ENCODE peak calls at places on chromosomes 4 and X, in eight cellular contexts. Q is spleen, L is astrocyte of the spinal cord, X is Daoy, Y is neural crest cell, Z is germinal center, I is AG10803, T is fibroblast of lung. P is an unnamed sample.

GRCh38 chr4:8847764-8848163 is 23.9 kb downstream of the HMX1 start:
- DNase-seq in Q (no peak), Z (no peak), X (no peak), L (no peak), T (no peak), Y (no peak), I (no peak), P (no peak)

GRCh38 chr4:152265149-152265621 is 270.7 kb downstream of the FBXW7 start:
- DNase-seq in Z (no peak), Q (no peak), X (peak; percentile 67), Y (no peak), T (peak; percentile 85), L (peak; percentile 91), I (peak; percentile 68), P (no peak)

GRCh38 chr4:143184217-143184502 is 557 bp upstream of the USP38 start:
- DNase-seq in T (no peak), Q (no peak), I (no peak), Z (no peak), X (no peak), L (no peak), Y (no peak), P (no peak)

GRCh38 chr4:139242511-139243051 is 37.4 kb downstream of the MGARP start:
- DNase-seq in Z (no peak), T (peak; percentile 83), Y (no peak), X (peak; percentile 55), I (peak; percentile 70), Q (no peak), L (peak; percentile 60), P (no peak)

GRCh38 chrX:144730486-144730885 is 516.8 kb upstream of the SPANXN1 start:
- DNase-seq in Z (no peak), Q (no peak), I (peak; percentile 64), Y (no peak), T (peak; percentile 16), L (peak; percentile 66), X (no peak), P (no peak)

GRCh38 chr4:1873291-1873690 is 2.1 kb downstream of the NSD2 start:
- DNase-seq in Y (no peak), Q (no peak), T (peak; percentile 18), L (no peak), I (no peak), X (no peak), Z (no peak), P (no peak)

GRCh38 chrX:121579016-121579760 is 531.8 kb downstream of the GLUD2 start:
- DNase-seq in Q (no peak), Y (peak; percentile 1), X (peak; percentile 13), T (peak; percentile 4), I (peak; percentile 1), L (peak; percentile 2), Z (no peak), P (no peak)

GRCh38 chrX:46208225-46208854 is 336.9 kb downstream of the ZNF674 start:
- DNase-seq in Y (no peak), X (peak; percentile 29), I (peak; percentile 75), T (peak; percentile 83), Z (no peak), Q (no peak), L (peak; percentile 54), P (no peak)

GRCh38 chr4:182478475-182478874 is 235.3 kb downstream of the TENM3 start:
- DNase-seq in Z (peak; percentile 5), L (peak; percentile 65), Y (no peak), I (peak; percentile 50), X (no peak), Q (no peak), T (peak; percentile 28), P (no peak)

GRCh38 chrX:50161143-50161542 is 39.7 kb downstream of the AKAP4 start:
- DNase-seq in X (no peak), Q (no peak), I (peak; percentile 4), Y (no peak), Z (no peak), L (peak; percentile 6), T (no peak), P (no peak)

GRCh38 chr4:122623637-122624036 is 2.8 kb upstream of the IL21 start:
- DNase-seq in I (no peak), T (no peak), L (no peak), Y (no peak), Q (no peak), Z (no peak), X (no peak), P (no peak)

GRCh38 chrX:79413009-79413408 is 45.9 kb upstream of the ITM2A start:
- DNase-seq in X (no peak), Q (no peak), I (peak; percentile 3), Z (peak; percentile 1), Y (no peak), T (no peak), L (peak; percentile 3), P (no peak)

GRCh38 chr4:110249687-110250387 is 51.4 kb upstream of the ELOVL6 start:
- DNase-seq in Z (no peak), X (no peak), T (peak; percentile 55), I (no peak), Q (no peak), L (no peak), Y (no peak), P (no peak)

GRCh38 chrX:47513697-47514085 is 30.7 kb upstream of the ZNF41 start:
- DNase-seq in Z (no peak), Y (no peak), I (no peak), T (peak; percentile 22), X (no peak), Q (no peak), L (no peak), P (no peak)

GRCh38 chrX:53312946-53313745 is 31.8 kb upstream of the IQSEC2 start:
- DNase-seq in Y (peak; percentile 67), Q (no peak), Z (peak; percentile 39), I (peak; percentile 43), T (peak; percentile 62), L (peak; percentile 52), X (peak; percentile 37), P (peak; percentile 57)

GRCh38 chr4:93157984-93158383 is 670.6 kb upstream of the ATOH1 start:
- DNase-seq in Z (no peak), Y (no peak), T (no peak), X (no peak), Q (no peak), I (no peak), L (no peak), P (no peak)

GRCh38 chr4:26263165-26263564 is 57.6 kb upstream of the RBPJ start:
- DNase-seq in Y (no peak), Q (no peak), Z (peak; percentile 64), I (no peak), T (no peak), X (peak; percentile 32), L (no peak), P (no peak)

GRCh38 chr4:19614171-19614570 is 637.5 kb upstream of the SLIT2 start:
- DNase-seq in Q (no peak), X (no peak), Y (no peak), I (peak; percentile 29), T (peak; percentile 31), L (peak; percentile 22), Z (no peak), P (no peak)

GRCh38 chrX:54492340-54492739 is 3.7 kb downstream of the FGD1 start:
- DNase-seq in I (peak; percentile 57), Y (no peak), Z (no peak), Q (no peak), L (peak; percentile 56), T (peak; percentile 66), X (peak; percentile 69), P (no peak)

GRCh38 chr4:119025916-119026661 is 109.5 kb upstream of the MYOZ2 start:
- DNase-seq in I (peak; percentile 94), L (peak; percentile 69), Z (no peak), Y (no peak), X (no peak), T (peak; percentile 91), Q (no peak), P (no peak)

GRCh38 chrX:41858161-41858775 is 65.1 kb downstream of the CASK start:
- DNase-seq in L (no peak), Z (no peak), Y (no peak), T (no peak), Q (no peak), X (no peak), I (no peak), P (no peak)

GRCh38 chr4:53476232-53477037 is 99.0 kb downstream of the FIP1L1 start:
- DNase-seq in I (peak; percentile 100), Z (no peak), Q (no peak), L (peak; percentile 98), Y (no peak), X (peak; percentile 91), T (peak; percentile 99), P (no peak)

GRCh38 chr4:152935661-152936445 is at the start of gene FHDC1:
- DNase-seq in I (no peak), L (no peak), X (peak; percentile 62), Z (peak; percentile 29), Y (peak; percentile 33), Q (peak; percentile 75), T (peak; percentile 45), P (no peak)

GRCh38 chrX:119734897-119735339 is 23.5 kb upstream of the SOWAHD start:
- DNase-seq in X (peak; percentile 14), Q (peak; percentile 79), I (peak; percentile 9), T (no peak), L (no peak), Z (no peak), Y (no peak), P (peak; percentile 31)

GRCh38 chr4:89823416-89823815 is 13.5 kb downstream of the SNCA start:
- DNase-seq in I (no peak), L (peak; percentile 35), Z (no peak), X (peak; percentile 3), T (peak; percentile 65), Y (no peak), Q (no peak), P (no peak)

GRCh38 chr4:10299601-10300000 is 157.6 kb downstream of the ZNF518B start:
- DNase-seq in Q (no peak), Y (no peak), X (no peak), I (peak; percentile 87), T (no peak), Z (no peak), L (no peak), P (no peak)

GRCh38 chrX:22730542-22730941 is 269.2 kb upstream of the DDX53 start:
- DNase-seq in Q (no peak), I (no peak), T (no peak), X (peak; percentile 2), L (no peak), Z (no peak), Y (no peak), P (no peak)

GRCh38 chr4:97498875-97499274 is 644.4 kb downstream of the STPG2 start:
- DNase-seq in L (peak; percentile 87), I (no peak), Y (no peak), Q (no peak), Z (no peak), T (peak; percentile 91), X (no peak), P (no peak)

GRCh38 chr4:108982786-108983185 is 219.9 kb upstream of the ETNPPL start:
- DNase-seq in Q (no peak), X (no peak), I (peak; percentile 23), Z (no peak), T (no peak), Y (no peak), L (no peak), P (no peak)

GRCh38 chr4:13399257-13399656 is 84.9 kb downstream of the RAB28 start:
- DNase-seq in Z (no peak), Q (no peak), X (no peak), L (peak; percentile 31), Y (no peak), I (peak; percentile 6), T (peak; percentile 49), P (no peak)

GRCh38 chrX:131288738-131289511 is at the start of gene IGSF1:
- DNase-seq in Z (no peak), Y (peak; percentile 37), I (peak; percentile 3), L (peak; percentile 38), Q (no peak), X (peak; percentile 41), T (peak; percentile 41), P (peak; percentile 22)

P was measured in hippocampal formation.